ENCODE peak calls at places on chromosomes 1 and 21, in five cellular contexts. One of them, this sample, is unnamed.
A peak's percentile ranks its signal among the peaks of the same experiment; 100 is the strongest.

GRCh38 chr21:43848771-43849170 is 16.3 kb upstream of the AGPAT3 start:
- DNase-seq in uterus: no peak
- DNase-seq in PC-3: no peak
- DNase-seq in heart right ventricle: no peak
- DNase-seq in adrenal gland: no peak
- DNase-seq in this sample: no peak

GRCh38 chr1:179166663-179167417 is 62.6 kb downstream of the ABL2 start:
- DNase-seq in uterus: no peak
- DNase-seq in heart right ventricle: no peak
- DNase-seq in adrenal gland: no peak
- DNase-seq in PC-3: no peak
- DNase-seq in this sample: no peak

GRCh38 chr1:245310605-245311531 is 156.1 kb downstream of the KIF26B start:
- DNase-seq in adrenal gland: peak; percentile 34
- DNase-seq in heart right ventricle: no peak
- DNase-seq in uterus: no peak
- DNase-seq in PC-3: no peak
- DNase-seq in this sample: no peak

GRCh38 chr1:74343191-74343590 is 108.0 kb downstream of the TNNI3K start:
- DNase-seq in adrenal gland: peak; percentile 21
- DNase-seq in PC-3: no peak
- DNase-seq in heart right ventricle: peak; percentile 27
- DNase-seq in uterus: peak; percentile 44
- DNase-seq in this sample: no peak

GRCh38 chr1:54945393-54945936 is 35.0 kb upstream of the TMEM61 start:
- DNase-seq in heart right ventricle: no peak
- DNase-seq in adrenal gland: no peak
- DNase-seq in uterus: no peak
- DNase-seq in PC-3: peak; percentile 76
- DNase-seq in this sample: no peak

GRCh38 chr1:30690115-30690645 is 33.2 kb downstream of the MATN1 start:
- DNase-seq in heart right ventricle: no peak
- DNase-seq in adrenal gland: no peak
- DNase-seq in PC-3: no peak
- DNase-seq in uterus: no peak
- DNase-seq in this sample: no peak

GRCh38 chr21:39641827-39642450 is 29.2 kb downstream of the B3GALT5 start:
- DNase-seq in heart right ventricle: no peak
- DNase-seq in PC-3: no peak
- DNase-seq in uterus: no peak
- DNase-seq in adrenal gland: no peak
- DNase-seq in this sample: no peak

GRCh38 chr1:225847610-225848009 is 34.6 kb downstream of the TMEM63A start:
- DNase-seq in PC-3: no peak
- DNase-seq in adrenal gland: peak; percentile 41
- DNase-seq in heart right ventricle: no peak
- DNase-seq in uterus: no peak
- DNase-seq in this sample: no peak

GRCh38 chr1:42231253-42231652 is 66.7 kb upstream of the GUCA2A start:
- DNase-seq in heart right ventricle: no peak
- DNase-seq in PC-3: peak; percentile 61
- DNase-seq in adrenal gland: no peak
- DNase-seq in uterus: no peak
- DNase-seq in this sample: no peak

GRCh38 chr1:60911980-60912692 is 170.2 kb upstream of the NFIA start:
- DNase-seq in uterus: no peak
- DNase-seq in heart right ventricle: peak; percentile 56
- DNase-seq in PC-3: no peak
- DNase-seq in adrenal gland: no peak
- DNase-seq in this sample: no peak

GRCh38 chr21:41280115-41280919 is 36.3 kb upstream of the FAM3B start:
- DNase-seq in heart right ventricle: no peak
- DNase-seq in adrenal gland: no peak
- DNase-seq in uterus: peak; percentile 38
- DNase-seq in PC-3: no peak
- DNase-seq in this sample: no peak

GRCh38 chr1:158112994-158113758 is 67.5 kb upstream of the CD1D start:
- DNase-seq in heart right ventricle: no peak
- DNase-seq in adrenal gland: no peak
- DNase-seq in PC-3: no peak
- DNase-seq in uterus: peak; percentile 37
- DNase-seq in this sample: no peak

GRCh38 chr1:210310562-210310961 is 18.1 kb upstream of the HHAT start:
- DNase-seq in uterus: no peak
- DNase-seq in heart right ventricle: no peak
- DNase-seq in PC-3: no peak
- DNase-seq in adrenal gland: no peak
- DNase-seq in this sample: no peak
- H3K4me3 ChIP-seq in uterus: no peak overlapping the region
- H3K4me3 ChIP-seq in heart right ventricle: peak overlapping the region; percentile 23
- H3K4me3 ChIP-seq in PC-3: peak overlapping the region; percentile 68
- H3K4me3 ChIP-seq in adrenal gland: peak overlapping the region; percentile 23
- H3K4me3 ChIP-seq in this sample: no peak overlapping the region

GRCh38 chr1:3403388-3404179 is 50.9 kb upstream of the ARHGEF16 start:
- DNase-seq in uterus: no peak
- DNase-seq in heart right ventricle: no peak
- DNase-seq in PC-3: no peak
- DNase-seq in adrenal gland: no peak
- DNase-seq in this sample: no peak
- H3K27me3 ChIP-seq in uterus: no peaks in the 10 kb centered on the region
- H3K27me3 ChIP-seq in heart right ventricle: no peaks in the 10 kb centered on the region
- H3K27me3 ChIP-seq in PC-3: peaks cover 99% of the 10 kb centered on the region
- H3K27me3 ChIP-seq in adrenal gland: peaks cover 23% of the 10 kb centered on the region
- H3K27me3 ChIP-seq in this sample: peaks cover 23% of the 10 kb centered on the region

GRCh38 chr21:32426592-32427051 is 14.1 kb downstream of the EVA1C start:
- DNase-seq in heart right ventricle: no peak
- DNase-seq in adrenal gland: no peak
- DNase-seq in PC-3: peak; percentile 86
- DNase-seq in uterus: no peak
- DNase-seq in this sample: no peak

GRCh38 chr21:32423846-32424535 is 11.5 kb downstream of the EVA1C start:
- DNase-seq in uterus: no peak
- DNase-seq in PC-3: peak; percentile 56
- DNase-seq in adrenal gland: no peak
- DNase-seq in heart right ventricle: no peak
- DNase-seq in this sample: no peak

GRCh38 chr21:32424674-32425073 is 12.2 kb downstream of the EVA1C start:
- DNase-seq in PC-3: peak; percentile 31
- DNase-seq in heart right ventricle: no peak
- DNase-seq in uterus: no peak
- DNase-seq in adrenal gland: no peak
- DNase-seq in this sample: no peak

GRCh38 chr21:32426066-32426465 is 13.6 kb downstream of the EVA1C start:
- DNase-seq in uterus: no peak
- DNase-seq in heart right ventricle: no peak
- DNase-seq in adrenal gland: no peak
- DNase-seq in PC-3: peak; percentile 3
- DNase-seq in this sample: no peak

GRCh38 chr21:32425628-32426027 is 13.1 kb downstream of the EVA1C start:
- DNase-seq in heart right ventricle: no peak
- DNase-seq in uterus: no peak
- DNase-seq in adrenal gland: no peak
- DNase-seq in PC-3: no peak
- DNase-seq in this sample: no peak
- TF ChIP-seq CTCF in heart right ventricle: no peak
- TF ChIP-seq CTCF in uterus: no peak
- TF ChIP-seq CTCF in adrenal gland: no peak
- TF ChIP-seq CTCF in PC-3: peak; percentile 39
- TF ChIP-seq CTCF in this sample: no peak

DNA sequence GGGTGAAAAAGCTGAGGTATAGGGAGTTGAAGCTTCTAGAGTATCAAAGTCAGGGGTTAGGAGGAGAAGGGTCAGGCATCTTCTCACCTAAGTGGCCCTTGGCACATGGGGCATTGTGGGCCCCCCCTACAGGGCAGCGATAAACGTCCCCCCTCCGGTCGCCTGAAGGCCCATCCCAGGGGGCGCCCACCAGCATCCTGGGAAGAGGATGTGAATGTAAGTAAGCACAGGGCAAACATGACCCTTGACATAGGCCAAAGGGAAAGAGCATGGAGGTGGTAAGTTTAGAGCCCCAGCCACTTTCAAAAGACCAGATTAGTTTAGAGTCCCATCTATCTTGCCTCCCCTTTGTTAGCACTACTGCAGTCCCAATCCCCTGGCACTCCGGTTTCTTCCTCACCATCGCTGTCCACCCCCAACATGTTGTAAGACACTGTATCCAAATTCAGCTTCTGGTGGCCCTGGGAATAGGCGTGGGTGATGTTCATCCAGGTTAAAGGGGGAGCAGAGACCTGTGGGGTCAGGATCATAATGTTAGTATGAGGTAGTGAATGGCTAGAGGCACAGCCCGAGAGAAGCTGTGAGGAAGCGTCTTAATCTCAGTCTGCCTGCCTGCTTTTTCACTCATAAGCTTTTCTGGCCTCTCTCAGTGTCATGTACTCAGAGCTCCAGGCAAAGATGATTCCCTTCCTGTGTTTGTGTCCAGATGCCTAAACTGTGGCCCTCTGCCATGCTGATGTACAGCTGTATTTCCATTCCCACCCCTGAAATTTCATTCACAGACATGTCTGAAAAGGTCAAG is 2.7 kb downstream of the ITGA10 start:
- DNase-seq in heart right ventricle: no peak
- DNase-seq in PC-3: no peak
- DNase-seq in adrenal gland: no peak
- DNase-seq in uterus: no peak
- DNase-seq in this sample: no peak
- H3K4me3 ChIP-seq in heart right ventricle: no peak overlapping the region
- H3K4me3 ChIP-seq in PC-3: no peak overlapping the region
- H3K4me3 ChIP-seq in adrenal gland: no peak overlapping the region
- H3K4me3 ChIP-seq in uterus: no peak overlapping the region
- H3K4me3 ChIP-seq in this sample: no peak overlapping the region

DNA sequence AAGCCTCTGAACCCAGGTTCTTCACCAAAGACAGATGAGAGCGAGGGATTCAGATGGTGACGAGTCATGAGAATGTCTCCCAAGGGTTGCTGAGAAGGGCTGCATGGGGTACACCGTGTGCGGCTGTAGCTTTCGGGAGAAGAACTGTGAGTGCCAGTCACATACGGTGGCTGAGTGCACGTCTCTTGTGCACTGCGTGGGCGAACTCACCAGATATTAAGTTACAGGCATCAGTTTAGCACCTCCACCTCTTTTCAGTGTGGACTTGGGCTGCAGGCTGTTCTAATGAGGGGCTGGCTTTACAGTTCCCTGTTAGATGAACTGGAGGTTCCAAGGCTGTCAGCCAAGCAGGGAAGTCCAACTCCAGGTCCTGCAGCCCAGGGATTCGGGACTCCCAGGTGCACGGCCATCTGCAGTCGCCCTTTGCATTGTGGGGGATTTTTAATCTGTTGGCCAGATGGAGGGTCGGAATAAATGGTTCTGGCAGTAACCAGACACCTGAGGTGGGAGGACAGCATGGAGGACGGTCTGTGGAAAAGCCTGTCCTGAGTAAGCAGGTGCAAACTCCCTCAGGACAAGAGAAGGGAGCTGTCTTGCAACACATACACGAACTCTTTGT is 26.5 kb upstream of the AVPR1B start:
- DNase-seq in adrenal gland: no peak
- DNase-seq in PC-3: no peak
- DNase-seq in heart right ventricle: no peak
- DNase-seq in uterus: no peak
- DNase-seq in this sample: no peak
- H3K27me3 ChIP-seq in adrenal gland: no peaks in the 10 kb centered on the region
- H3K27me3 ChIP-seq in PC-3: peaks cover 51% of the 10 kb centered on the region
- H3K27me3 ChIP-seq in heart right ventricle: no peaks in the 10 kb centered on the region
- H3K27me3 ChIP-seq in uterus: no peaks in the 10 kb centered on the region
- H3K27me3 ChIP-seq in this sample: peaks cover 15% of the 10 kb centered on the region

DNA sequence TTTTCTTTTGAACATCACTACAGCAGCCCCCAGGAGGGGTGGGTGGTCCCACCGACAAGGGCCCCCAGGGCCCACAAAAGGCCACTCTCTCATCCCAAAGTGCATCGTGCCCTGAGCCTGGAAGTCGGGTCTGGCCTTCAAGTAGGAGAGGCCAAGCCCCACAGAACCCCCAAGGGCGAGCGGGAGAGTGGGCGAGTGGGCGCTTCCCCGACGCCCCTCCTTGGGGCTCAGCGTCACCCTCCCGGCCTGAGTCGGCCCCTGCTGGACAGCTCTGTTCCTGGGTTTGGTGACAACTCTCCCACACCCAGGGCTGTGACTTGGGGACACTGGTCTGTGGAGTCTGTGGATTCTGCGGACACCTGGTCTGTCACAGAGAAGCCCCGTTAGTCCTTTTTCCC is 42.2 kb upstream of the COL18A1 start:
- DNase-seq in adrenal gland: no peak
- DNase-seq in PC-3: no peak
- DNase-seq in heart right ventricle: no peak
- DNase-seq in uterus: no peak
- DNase-seq in this sample: no peak
- TF ChIP-seq CTCF in adrenal gland: no peak
- TF ChIP-seq CTCF in PC-3: no peak
- TF ChIP-seq CTCF in heart right ventricle: no peak
- TF ChIP-seq CTCF in uterus: no peak
- TF ChIP-seq CTCF in this sample: no peak

GRCh38 chr1:2554621-2555387 is 1.4 kb upstream of the TNFRSF14 start:
- DNase-seq in heart right ventricle: peak; percentile 55
- DNase-seq in adrenal gland: no peak
- DNase-seq in PC-3: peak; percentile 34
- DNase-seq in uterus: no peak
- DNase-seq in this sample: no peak
- H3K4me3 ChIP-seq in heart right ventricle: peak overlapping the region; percentile 45
- H3K4me3 ChIP-seq in adrenal gland: no peak overlapping the region
- H3K4me3 ChIP-seq in PC-3: no peak overlapping the region
- H3K4me3 ChIP-seq in uterus: no peak overlapping the region
- H3K4me3 ChIP-seq in this sample: no peak overlapping the region

GRCh38 chr1:166920561-166921475 is 44.8 kb upstream of the TADA1 start:
- DNase-seq in heart right ventricle: no peak
- DNase-seq in uterus: peak; percentile 15
- DNase-seq in PC-3: no peak
- DNase-seq in adrenal gland: no peak
- DNase-seq in this sample: no peak

GRCh38 chr1:166914111-166914510 is 38.0 kb upstream of the TADA1 start:
- DNase-seq in heart right ventricle: no peak
- DNase-seq in PC-3: peak; percentile 25
- DNase-seq in adrenal gland: no peak
- DNase-seq in uterus: no peak
- DNase-seq in this sample: no peak

GRCh38 chr1:166915941-166916340 is 39.9 kb upstream of the TADA1 start:
- DNase-seq in uterus: no peak
- DNase-seq in adrenal gland: no peak
- DNase-seq in heart right ventricle: no peak
- DNase-seq in PC-3: peak; percentile 76
- DNase-seq in this sample: peak; percentile 44

GRCh38 chr1:166918618-166919017 is 42.6 kb upstream of the TADA1 start:
- DNase-seq in adrenal gland: no peak
- DNase-seq in heart right ventricle: no peak
- DNase-seq in uterus: no peak
- DNase-seq in PC-3: no peak
- DNase-seq in this sample: no peak
- H3K27me3 ChIP-seq in adrenal gland: peaks cover 40% of the 10 kb centered on the region
- H3K27me3 ChIP-seq in heart right ventricle: peaks cover 11% of the 10 kb centered on the region
- H3K27me3 ChIP-seq in uterus: peaks cover 10% of the 10 kb centered on the region
- H3K27me3 ChIP-seq in PC-3: peaks cover 23% of the 10 kb centered on the region
- H3K27me3 ChIP-seq in this sample: peaks cover 14% of the 10 kb centered on the region

GRCh38 chr1:203035111-203036000 is 9.1 kb downstream of the PPFIA4 start:
- DNase-seq in uterus: no peak
- DNase-seq in heart right ventricle: no peak
- DNase-seq in PC-3: no peak
- DNase-seq in adrenal gland: no peak
- DNase-seq in this sample: no peak
- TF ChIP-seq CTCF in uterus: no peak
- TF ChIP-seq CTCF in heart right ventricle: no peak
- TF ChIP-seq CTCF in PC-3: no peak
- TF ChIP-seq CTCF in adrenal gland: no peak
- TF ChIP-seq CTCF in this sample: no peak